ENCODE peak calls at places on chromosomes 3 and 15, in seven cellular contexts. S is KBM-7, O is T-cell, Z is AG04449, M is NB4, U is HuH-7.5, Q is GM23248. F is an unnamed sample.

GRCh38 chr3:65945480-65945879 is 93.2 kb downstream of the MAGI1 start:
- DNase-seq in S (no peak), Z (no peak), M (no peak), O (no peak), Q (peak), U (no peak), F (no peak)

GRCh38 chr15:62904041-62904440 is 138.5 kb upstream of the TPM1 start:
- DNase-seq in O (no peak), Z (no peak), Q (no peak), M (no peak), U (no peak), S (no peak), F (no peak)

GRCh38 chr3:131802029-131802428 is 232.8 kb downstream of the CPNE4 start:
- DNase-seq in U (no peak), Z (no peak), Q (no peak), O (no peak), S (no peak), M (no peak), F (no peak)

GRCh38 chr3:31288641-31289100 is 244.1 kb upstream of the STT3B start:
- DNase-seq in M (peak), Q (peak), U (peak), Z (no peak), S (peak), O (no peak), F (no peak)

GRCh38 chr3:173411288-173412064 is 13.9 kb downstream of the NLGN1 start:
- DNase-seq in S (peak), U (no peak), Q (peak), M (peak), Z (no peak), O (no peak), F (no peak)

GRCh38 chr3:51955893-51956770 is 951 bp downstream of the GPR62 start:
- DNase-seq in O (no peak), Q (peak), Z (no peak), U (peak), S (no peak), M (peak), F (no peak)

GRCh38 chr3:70829101-70829500 is 516.7 kb upstream of the MDFIC2 start:
- DNase-seq in O (no peak), S (no peak), Z (peak), U (no peak), Q (peak), M (no peak), F (no peak)

GRCh38 chr15:88238618-88239430 is 17.7 kb downstream of the NTRK3 start:
- DNase-seq in O (no peak), S (no peak), Z (peak), U (no peak), M (no peak), Q (peak), F (no peak)

GRCh38 chr3:3772920-3773319 is 26.3 kb upstream of the LRRN1 start:
- DNase-seq in M (no peak), Q (no peak), S (no peak), Z (no peak), U (no peak), O (no peak), F (no peak)

GRCh38 chr3:188349963-188350332 is 196.0 kb downstream of the LPP start:
- DNase-seq in Q (no peak), U (no peak), M (no peak), O (no peak), Z (no peak), S (no peak), F (no peak)

GRCh38 chr15:60797444-60798040 is 318.6 kb upstream of the ICE2 start:
- DNase-seq in Q (peak), M (no peak), O (no peak), U (no peak), S (no peak), Z (no peak), F (no peak)

GRCh38 chr3:109851854-109852253 is 514.5 kb upstream of the DPPA4 start:
- DNase-seq in U (no peak), S (no peak), Q (no peak), M (no peak), Z (no peak), O (no peak), F (no peak)

GRCh38 chr3:53493997-53494791 is at the start of gene CACNA1D:
- DNase-seq in Q (peak), Z (no peak), O (no peak), S (no peak), U (peak), M (no peak), F (peak)

GRCh38 chr3:47266709-47267489 is 15.7 kb downstream of the KIF9 start:
- DNase-seq in Z (peak), S (peak), U (no peak), Q (peak), O (no peak), M (peak), F (no peak)

GRCh38 chr3:54366839-54367238 is 244.5 kb downstream of the CACNA2D3 start:
- DNase-seq in U (no peak), O (no peak), M (no peak), S (no peak), Q (no peak), Z (no peak), F (peak)

GRCh38 chr3:138348107-138348949 is at the start of gene MRAS:
- DNase-seq in U (peak), S (peak), O (no peak), Z (no peak), Q (peak), M (peak), F (no peak)

F was measured in NCI-H748 treated with DMSO at 0.1 percent for 48 hours.